ENCODE peak calls at places on chromosomes 16 and 17, in seven cellular contexts. One of them, this sample, is unnamed.

GRCh38 chr16:2152695-2153506 is 2.7 kb upstream of the TRAF7 start:
- DNase-seq in H1: no peak
- DNase-seq in A549: no peak
- DNase-seq in HCT116: no peak
- DNase-seq in HepG2: peak; percentile 38
- DNase-seq in K562: peak; percentile 43
- DNase-seq in SK-N-SH: no peak
- DNase-seq in this sample: no peak

GRCh38 chr17:43517615-43518386 is 28.3 kb downstream of the ETV4 start:
- DNase-seq in H1: no peak
- DNase-seq in A549: no peak
- DNase-seq in HCT116: no peak
- DNase-seq in HepG2: no peak
- DNase-seq in K562: no peak
- DNase-seq in SK-N-SH: no peak
- DNase-seq in this sample: peak; percentile 72

GRCh38 chr16:66662445-66663194 is 33.9 kb downstream of the CMTM4 start:
- DNase-seq in H1: no peak
- DNase-seq in A549: peak; percentile 65
- DNase-seq in HCT116: peak; percentile 21
- DNase-seq in HepG2: peak; percentile 64
- DNase-seq in K562: peak; percentile 42
- DNase-seq in SK-N-SH: peak; percentile 45
- DNase-seq in this sample: peak; percentile 51

GRCh38 chr16:82432261-82432660 is 194.5 kb upstream of the CDH13 start:
- DNase-seq in H1: no peak
- DNase-seq in A549: no peak
- DNase-seq in HCT116: no peak
- DNase-seq in HepG2: no peak
- DNase-seq in K562: no peak
- DNase-seq in SK-N-SH: no peak
- DNase-seq in this sample: no peak

GRCh38 chr17:64472564-64472963 is 23.6 kb downstream of the MILR1 start:
- DNase-seq in H1: no peak
- DNase-seq in A549: no peak
- DNase-seq in HCT116: no peak
- DNase-seq in HepG2: no peak
- DNase-seq in K562: no peak
- DNase-seq in SK-N-SH: no peak
- DNase-seq in this sample: no peak

GRCh38 chr16:14667347-14668266 is 26.5 kb downstream of the PLA2G10 start:
- DNase-seq in H1: no peak
- DNase-seq in A549: no peak
- DNase-seq in HCT116: no peak
- DNase-seq in HepG2: no peak
- DNase-seq in K562: no peak
- DNase-seq in SK-N-SH: no peak
- DNase-seq in this sample: no peak

GRCh38 chr16:19979638-19980037 is 94.1 kb downstream of the GPR139 start:
- DNase-seq in H1: no peak
- DNase-seq in A549: no peak
- DNase-seq in HCT116: no peak
- DNase-seq in HepG2: no peak
- DNase-seq in K562: no peak
- DNase-seq in SK-N-SH: no peak
- DNase-seq in this sample: no peak

GRCh38 chr16:24989417-24989978 is 25.7 kb downstream of the ARHGAP17 start:
- DNase-seq in H1: no peak
- DNase-seq in A549: no peak
- DNase-seq in HCT116: no peak
- DNase-seq in HepG2: no peak
- DNase-seq in K562: no peak
- DNase-seq in SK-N-SH: no peak
- DNase-seq in this sample: peak; percentile 39

GRCh38 chr16:75860654-75861053 is 134.4 kb upstream of the CPHXL start:
- DNase-seq in H1: no peak
- DNase-seq in A549: no peak
- DNase-seq in HCT116: no peak
- DNase-seq in HepG2: peak; percentile 21
- DNase-seq in K562: no peak
- DNase-seq in SK-N-SH: peak; percentile 29
- DNase-seq in this sample: no peak

GRCh38 chr17:7887038-7887481 is 1.5 kb upstream of the CHD3 start:
- DNase-seq in H1: no peak
- DNase-seq in A549: no peak
- DNase-seq in HCT116: no peak
- DNase-seq in HepG2: no peak
- DNase-seq in K562: no peak
- DNase-seq in SK-N-SH: no peak
- DNase-seq in this sample: no peak

GRCh38 chr17:7850970-7851437 is 3.9 kb upstream of the TMEM88 start:
- DNase-seq in H1: no peak
- DNase-seq in A549: no peak
- DNase-seq in HCT116: no peak
- DNase-seq in HepG2: no peak
- DNase-seq in K562: no peak
- DNase-seq in SK-N-SH: no peak
- DNase-seq in this sample: no peak

GRCh38 chr17:10126554-10127493 is 71.6 kb downstream of the GAS7 start:
- DNase-seq in H1: no peak
- DNase-seq in A549: no peak
- DNase-seq in HCT116: no peak
- DNase-seq in HepG2: no peak
- DNase-seq in K562: no peak
- DNase-seq in SK-N-SH: peak; percentile 63
- DNase-seq in this sample: no peak

GRCh38 chr17:43878260-43879082 is 28.9 kb downstream of the MPP2 start:
- DNase-seq in H1: peak; percentile 70
- DNase-seq in A549: peak; percentile 98
- DNase-seq in HCT116: peak; percentile 37
- DNase-seq in HepG2: peak; percentile 45
- DNase-seq in K562: peak; percentile 88
- DNase-seq in SK-N-SH: peak; percentile 91
- DNase-seq in this sample: peak; percentile 71

GRCh38 chr16:83940630-83941378 is 12.2 kb upstream of the OSGIN1 start:
- DNase-seq in H1: no peak
- DNase-seq in A549: no peak
- DNase-seq in HCT116: no peak
- DNase-seq in HepG2: no peak
- DNase-seq in K562: no peak
- DNase-seq in SK-N-SH: no peak
- DNase-seq in this sample: no peak

GRCh38 chr16:78503501-78504110 is 404.2 kb downstream of the WWOX start:
- DNase-seq in H1: no peak
- DNase-seq in A549: peak; percentile 10
- DNase-seq in HCT116: peak; percentile 7
- DNase-seq in HepG2: peak; percentile 61
- DNase-seq in K562: peak; percentile 70
- DNase-seq in SK-N-SH: peak; percentile 42
- DNase-seq in this sample: peak; percentile 20

GRCh38 chr16:75457485-75458021 is 6.9 kb downstream of the TMEM170A start:
- DNase-seq in H1: no peak
- DNase-seq in A549: no peak
- DNase-seq in HCT116: no peak
- DNase-seq in HepG2: no peak
- DNase-seq in K562: no peak
- DNase-seq in SK-N-SH: no peak
- DNase-seq in this sample: no peak

GRCh38 chr16:24929409-24929808 is 83.6 kb downstream of the SLC5A11 start:
- DNase-seq in H1: no peak
- DNase-seq in A549: no peak
- DNase-seq in HCT116: no peak
- DNase-seq in HepG2: no peak
- DNase-seq in K562: no peak
- DNase-seq in SK-N-SH: no peak
- DNase-seq in this sample: no peak

GRCh38 chr16:67939507-67940435 is 3.1 kb upstream of the PSMB10 start:
- DNase-seq in H1: no peak
- DNase-seq in A549: no peak
- DNase-seq in HCT116: no peak
- DNase-seq in HepG2: no peak
- DNase-seq in K562: no peak
- DNase-seq in SK-N-SH: no peak
- DNase-seq in this sample: no peak

GRCh38 chr16:27318399-27319256 is 4.9 kb downstream of the IL4R start:
- DNase-seq in H1: no peak
- DNase-seq in A549: no peak
- DNase-seq in HCT116: no peak
- DNase-seq in HepG2: no peak
- DNase-seq in K562: no peak
- DNase-seq in SK-N-SH: no peak
- DNase-seq in this sample: no peak

GRCh38 chr17:7988750-7989178 is 13.7 kb upstream of the GUCY2D start:
- DNase-seq in H1: no peak
- DNase-seq in A549: peak; percentile 86
- DNase-seq in HCT116: peak; percentile 80
- DNase-seq in HepG2: peak; percentile 76
- DNase-seq in K562: peak; percentile 44
- DNase-seq in SK-N-SH: peak; percentile 74
- DNase-seq in this sample: peak; percentile 79

GRCh38 chr17:77741109-77741508 is 217.4 kb upstream of the TNRC6C start:
- DNase-seq in H1: peak; percentile 23
- DNase-seq in A549: no peak
- DNase-seq in HCT116: no peak
- DNase-seq in HepG2: no peak
- DNase-seq in K562: peak; percentile 66
- DNase-seq in SK-N-SH: no peak
- DNase-seq in this sample: no peak

GRCh38 chr17:49229076-49229804 is 1.3 kb downstream of the PHOSPHO1 start:
- DNase-seq in H1: no peak
- DNase-seq in A549: no peak
- DNase-seq in HCT116: no peak
- DNase-seq in HepG2: no peak
- DNase-seq in K562: no peak
- DNase-seq in SK-N-SH: peak; percentile 32
- DNase-seq in this sample: no peak

GRCh38 chr16:65727534-65728137 is 605.8 kb upstream of the CDH11 start:
- DNase-seq in H1: no peak
- DNase-seq in A549: no peak
- DNase-seq in HCT116: no peak
- DNase-seq in HepG2: peak; percentile 15
- DNase-seq in K562: no peak
- DNase-seq in SK-N-SH: no peak
- DNase-seq in this sample: no peak

GRCh38 chr16:27965801-27966200 is 97.7 kb downstream of the GSG1L start:
- DNase-seq in H1: no peak
- DNase-seq in A549: no peak
- DNase-seq in HCT116: no peak
- DNase-seq in HepG2: no peak
- DNase-seq in K562: no peak
- DNase-seq in SK-N-SH: no peak
- DNase-seq in this sample: no peak

GRCh38 chr17:83173997-83174858 is 94.8 kb downstream of the METRNL start:
- DNase-seq in H1: no peak
- DNase-seq in A549: no peak
- DNase-seq in HCT116: no peak
- DNase-seq in HepG2: peak; percentile 90
- DNase-seq in K562: no peak
- DNase-seq in SK-N-SH: no peak
- DNase-seq in this sample: no peak

GRCh38 chr16:48611329-48612137 is 1.6 kb upstream of the N4BP1 start:
- DNase-seq in H1: no peak
- DNase-seq in A549: no peak
- DNase-seq in HCT116: no peak
- DNase-seq in HepG2: peak; percentile 79
- DNase-seq in K562: peak; percentile 24
- DNase-seq in SK-N-SH: no peak
- DNase-seq in this sample: no peak

GRCh38 chr17:47844814-47845453 is 3.9 kb upstream of the SCRN2 start:
- DNase-seq in H1: no peak
- DNase-seq in A549: peak; percentile 80
- DNase-seq in HCT116: no peak
- DNase-seq in HepG2: no peak
- DNase-seq in K562: no peak
- DNase-seq in SK-N-SH: peak; percentile 68
- DNase-seq in this sample: no peak
- TF ChIP-seq CTCF in H1: no peak
- TF ChIP-seq CTCF in A549: peak; percentile 39
- TF ChIP-seq CTCF in HCT116: peak; percentile 36
- TF ChIP-seq CTCF in HepG2: no peak
- TF ChIP-seq CTCF in K562: peak; percentile 57
- TF ChIP-seq CTCF in SK-N-SH: peak; percentile 61
- TF ChIP-seq CTCF in this sample: peak; percentile 16

GRCh38 chr16:64047207-64047606 is 1074.7 kb downstream of the CDH11 start:
- DNase-seq in H1: no peak
- DNase-seq in A549: no peak
- DNase-seq in HCT116: no peak
- DNase-seq in HepG2: no peak
- DNase-seq in K562: no peak
- DNase-seq in SK-N-SH: no peak
- DNase-seq in this sample: no peak

GRCh38 chr16:64047878-64048277 is 1074.0 kb downstream of the CDH11 start:
- DNase-seq in H1: no peak
- DNase-seq in A549: no peak
- DNase-seq in HCT116: no peak
- DNase-seq in HepG2: no peak
- DNase-seq in K562: no peak
- DNase-seq in SK-N-SH: peak; percentile 27
- DNase-seq in this sample: no peak

DNA sequence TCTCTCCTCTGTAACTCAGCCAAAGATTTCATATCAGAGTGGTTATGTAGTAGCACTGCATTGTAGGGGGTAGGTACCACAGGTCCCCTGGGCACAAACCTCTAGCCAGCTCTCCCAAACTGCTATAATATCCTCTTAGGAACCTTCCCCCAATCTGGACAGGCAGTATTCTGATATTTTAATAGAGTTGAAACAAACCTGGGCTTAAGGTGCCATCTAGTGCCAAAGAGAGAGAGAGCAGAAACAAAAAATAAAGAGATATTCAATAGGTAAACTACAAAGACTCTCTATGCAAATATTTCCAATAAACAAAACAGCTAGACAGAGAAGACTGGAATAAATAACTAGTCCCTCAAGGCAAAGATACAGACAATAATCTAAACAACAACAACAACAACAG is 1070.0 kb downstream of the CDH11 start:
- DNase-seq in H1: no peak
- DNase-seq in A549: no peak
- DNase-seq in HCT116: no peak
- DNase-seq in HepG2: peak; percentile 32
- DNase-seq in K562: no peak
- DNase-seq in SK-N-SH: no peak
- DNase-seq in this sample: peak; percentile 19
- TF ChIP-seq MAX in H1: no peak
- TF ChIP-seq MAX in A549: no peak
- TF ChIP-seq MAX in HCT116: no peak
- TF ChIP-seq MAX in HepG2: no peak
- TF ChIP-seq MAX in K562: no peak
- TF ChIP-seq MAX in SK-N-SH: no peak
- TF ChIP-seq MAX in this sample: no peak

GRCh38 chr17:57090560-57091185 is 5.6 kb downstream of the AKAP1 start:
- DNase-seq in H1: no peak
- DNase-seq in A549: no peak
- DNase-seq in HCT116: no peak
- DNase-seq in HepG2: no peak
- DNase-seq in K562: no peak
- DNase-seq in SK-N-SH: no peak
- DNase-seq in this sample: no peak
- H3K27ac ChIP-seq in H1: no peak overlapping the region
- H3K27ac ChIP-seq in A549: no peak overlapping the region
- H3K27ac ChIP-seq in HCT116: no peak overlapping the region
- H3K27ac ChIP-seq in HepG2: no peak overlapping the region
- H3K27ac ChIP-seq in K562: no peak overlapping the region
- H3K27ac ChIP-seq in SK-N-SH: no peak overlapping the region
- H3K27ac ChIP-seq in this sample: no peak overlapping the region

GRCh38 chr16:9119795-9120194 is 28.4 kb downstream of the HAPSTR1 start:
- DNase-seq in H1: no peak
- DNase-seq in A549: no peak
- DNase-seq in HCT116: no peak
- DNase-seq in HepG2: no peak
- DNase-seq in K562: no peak
- DNase-seq in SK-N-SH: no peak
- DNase-seq in this sample: no peak
- TF ChIP-seq CTCF in H1: no peak
- TF ChIP-seq CTCF in A549: no peak
- TF ChIP-seq CTCF in HCT116: no peak
- TF ChIP-seq CTCF in HepG2: no peak
- TF ChIP-seq CTCF in K562: no peak
- TF ChIP-seq CTCF in SK-N-SH: peak; percentile 26
- TF ChIP-seq CTCF in this sample: no peak